ENCODE peak calls at places on chromosomes 12 and 14, in ten cellular contexts. L, F, S, A, I, H, G, U, D and C are unnamed samples.

GRCh38 chr14:91311284-91311662 is 66.8 kb upstream of the GPR68 start:
- DNase-seq in L (no peak), F (no peak), S (no peak), A (no peak), I (peak; percentile 63), H (peak; percentile 26), G (peak; percentile 55), U (no peak), D (no peak), C (no peak)

GRCh38 chr12:117805865-117806264 is 162.9 kb downstream of the KSR2 start:
- DNase-seq in L (no peak), F (no peak), S (no peak), A (no peak), I (no peak), H (no peak), G (no peak), U (no peak), D (no peak), C (no peak)

GRCh38 chr12:6332459-6332858 is 9.4 kb downstream of the TNFRSF1A start:
- DNase-seq in L (no peak), F (no peak), S (no peak), A (no peak), I (no peak), H (no peak), G (no peak), U (no peak), D (no peak), C (no peak)

GRCh38 chr12:69570545-69571399 is 14.5 kb upstream of the CCT2 start:
- DNase-seq in L (peak; percentile 29), F (peak; percentile 38), S (peak; percentile 54), A (no peak), I (peak; percentile 58), H (peak; percentile 63), G (peak; percentile 46), U (peak; percentile 66), D (no peak), C (no peak)

GRCh38 chr12:92408072-92408900 is 262.6 kb upstream of the BTG1 start:
- DNase-seq in L (peak; percentile 33), F (no peak), S (peak; percentile 4), A (no peak), I (peak; percentile 53), H (peak; percentile 41), G (peak; percentile 56), U (peak; percentile 40), D (peak; percentile 69), C (no peak)

GRCh38 chr14:75170797-75171196 is 5.6 kb downstream of the TMED10 start:
- DNase-seq in L (no peak), F (no peak), S (no peak), A (no peak), I (no peak), H (no peak), G (no peak), U (no peak), D (no peak), C (no peak)

GRCh38 chr12:102629262-102629888 is 149.0 kb upstream of the IGF1 start:
- DNase-seq in L (no peak), F (no peak), S (no peak), A (no peak), I (no peak), H (no peak), G (no peak), U (no peak), D (no peak), C (no peak)

GRCh38 chr12:117328556-117329100 is 32.8 kb downstream of the NOS1 start:
- DNase-seq in L (no peak), F (no peak), S (no peak), A (no peak), I (no peak), H (no peak), G (no peak), U (no peak), D (no peak), C (no peak)

DNA sequence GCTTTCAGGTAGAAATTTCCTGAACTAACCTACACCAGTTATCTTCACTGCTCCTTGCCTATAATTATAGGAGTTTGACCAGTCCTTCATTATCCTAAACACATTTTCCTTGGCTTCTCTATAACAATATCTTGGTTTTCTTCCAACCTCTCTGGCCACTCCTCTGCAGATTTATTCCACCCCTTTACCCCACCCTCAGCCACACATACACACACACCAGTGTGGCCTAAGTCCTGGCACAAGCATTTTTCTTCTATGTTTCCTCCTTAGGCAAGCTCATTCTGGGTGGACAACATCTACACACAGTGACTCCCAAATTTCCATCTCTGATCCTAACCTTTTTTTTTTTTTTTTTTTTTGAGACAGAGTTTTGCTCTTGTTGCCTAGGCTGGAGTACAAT is 25.1 kb downstream of the CDK17 start:
- DNase-seq in L (no peak), F (no peak), S (no peak), A (no peak), I (peak; percentile 59), H (no peak), G (peak; percentile 33), U (no peak), D (no peak), C (no peak)
- H3K4me1 ChIP-seq in L (no peaks in the 10 kb centered on the region), F (peaks cover 6% of the 10 kb centered on the region), S (peaks cover 6% of the 10 kb centered on the region), A (peaks cover 26% of the 10 kb centered on the region), I (peaks cover 10% of the 10 kb centered on the region), H (peaks cover 23% of the 10 kb centered on the region), G (peaks cover 14% of the 10 kb centered on the region), U (no peaks in the 10 kb centered on the region), D (no peaks in the 10 kb centered on the region), C (peaks cover 86% of the 10 kb centered on the region)

DNA sequence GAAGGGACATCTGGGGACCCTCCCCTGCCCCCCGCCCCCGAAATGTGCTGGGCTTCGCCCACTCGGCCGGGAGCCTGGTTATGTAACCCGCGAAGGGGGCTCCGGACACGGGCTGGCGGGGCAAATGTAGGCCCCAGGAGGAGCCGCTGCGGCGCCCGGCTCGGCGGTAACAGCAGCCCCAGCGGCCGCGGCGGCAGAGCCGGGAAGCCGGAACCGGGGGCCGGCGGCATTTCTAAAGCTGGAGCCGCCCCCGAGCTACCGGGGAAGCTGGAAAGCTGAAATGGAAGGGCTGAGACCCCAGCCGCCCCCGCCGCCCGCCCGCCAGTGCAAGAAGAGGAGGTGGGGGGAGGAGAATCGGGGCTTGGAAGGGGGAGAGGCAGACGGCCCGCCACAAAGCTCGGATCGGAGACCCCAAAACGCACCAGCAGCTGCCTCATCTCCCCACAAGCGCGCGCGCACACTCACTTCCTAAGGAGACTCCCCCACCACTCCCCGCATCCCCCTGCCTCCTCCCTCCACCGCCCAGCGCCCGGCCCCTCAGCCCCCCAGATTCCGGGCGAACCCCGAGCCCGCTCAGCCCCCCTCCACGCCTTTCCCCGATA is 1.5 kb downstream of the KDM2B start:
- DNase-seq in L (no peak), F (peak; percentile 62), S (no peak), A (peak; percentile 68), I (peak; percentile 60), H (peak; percentile 70), G (peak; percentile 54), U (no peak), D (peak; percentile 46), C (no peak)
- H3K4me1 ChIP-seq in L (peaks cover 4% of the 10 kb centered on the region), F (peaks cover 13% of the 10 kb centered on the region), S (peaks cover 62% of the 10 kb centered on the region), A (peaks cover 32% of the 10 kb centered on the region), I (peaks cover 5% of the 10 kb centered on the region), H (peaks cover 56% of the 10 kb centered on the region), G (peaks cover 18% of the 10 kb centered on the region), U (peaks cover 29% of the 10 kb centered on the region), D (peaks cover 9% of the 10 kb centered on the region), C (peaks cover 62% of the 10 kb centered on the region)

GRCh38 chr14:68266998-68267397 is 447.4 kb downstream of the RAD51B start:
- DNase-seq in L (no peak), F (no peak), S (no peak), A (no peak), I (no peak), H (no peak), G (no peak), U (no peak), D (no peak), C (no peak)

GRCh38 chr14:68261092-68261842 is 441.7 kb downstream of the RAD51B start:
- DNase-seq in L (peak; percentile 54), F (no peak), S (no peak), A (no peak), I (no peak), H (no peak), G (no peak), U (no peak), D (no peak), C (no peak)

GRCh38 chr14:68260121-68260520 is 440.5 kb downstream of the RAD51B start:
- DNase-seq in L (no peak), F (no peak), S (no peak), A (no peak), I (no peak), H (no peak), G (no peak), U (no peak), D (no peak), C (no peak)

GRCh38 chr14:68263563-68264350 is 444.2 kb downstream of the RAD51B start:
- DNase-seq in L (no peak), F (no peak), S (no peak), A (no peak), I (no peak), H (no peak), G (no peak), U (no peak), D (no peak), C (no peak)

DNA sequence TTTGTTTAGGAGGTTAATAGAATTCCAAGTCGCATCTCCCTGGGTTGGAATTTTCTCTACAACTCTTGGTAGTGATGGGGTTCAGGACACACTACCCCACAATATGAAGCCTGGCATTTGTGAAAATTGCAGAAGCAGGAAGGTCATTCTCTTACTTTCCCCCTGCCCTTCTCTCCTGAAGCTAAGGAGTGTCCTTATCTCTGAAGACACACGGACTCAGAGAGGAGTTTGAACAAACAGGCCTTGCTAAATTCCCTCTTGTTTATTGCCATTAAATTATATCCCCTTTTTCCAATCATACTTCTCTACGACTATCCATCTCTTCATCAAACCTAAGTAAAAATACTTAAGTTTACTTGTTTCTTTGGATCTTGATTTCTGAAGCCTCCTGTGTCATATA is 443.0 kb downstream of the RAD51B start:
- DNase-seq in L (no peak), F (no peak), S (no peak), A (no peak), I (no peak), H (no peak), G (no peak), U (no peak), D (no peak), C (no peak)
- H3K4me1 ChIP-seq in L (peaks cover 11% of the 10 kb centered on the region), F (peaks cover 6% of the 10 kb centered on the region), S (peaks cover 6% of the 10 kb centered on the region), A (no peaks in the 10 kb centered on the region), I (peaks cover 2% of the 10 kb centered on the region), H (no peaks in the 10 kb centered on the region), G (no peaks in the 10 kb centered on the region), U (no peaks in the 10 kb centered on the region), D (peaks cover 27% of the 10 kb centered on the region), C (peaks cover 16% of the 10 kb centered on the region)

DNA sequence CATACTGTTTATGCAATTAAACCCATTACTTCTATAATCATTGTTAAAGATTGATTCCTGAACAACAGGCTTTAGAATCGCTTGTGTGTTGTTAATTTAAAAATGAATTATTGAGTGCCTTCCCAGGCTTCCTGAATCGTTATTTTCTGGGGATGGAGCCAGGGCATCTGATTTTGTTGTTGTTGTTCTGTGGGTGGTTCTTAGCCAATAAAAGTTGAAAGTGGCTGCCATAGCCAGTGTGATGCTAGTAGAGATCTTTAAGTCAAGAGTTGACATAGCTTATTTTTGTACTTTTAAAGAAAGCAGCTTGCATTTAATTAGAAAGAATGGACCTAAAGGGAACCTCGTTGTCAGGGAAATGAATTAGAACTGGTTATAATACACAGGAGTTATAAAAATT is 6.4 kb downstream of the GOLGA5 start:
- DNase-seq in L (no peak), F (no peak), S (no peak), A (no peak), I (no peak), H (no peak), G (no peak), U (no peak), D (no peak), C (no peak)
- H3K4me1 ChIP-seq in L (no peaks in the 10 kb centered on the region), F (peaks cover 8% of the 10 kb centered on the region), S (peaks cover 61% of the 10 kb centered on the region), A (peaks cover 26% of the 10 kb centered on the region), I (no peaks in the 10 kb centered on the region), H (peaks cover 22% of the 10 kb centered on the region), G (peaks cover 8% of the 10 kb centered on the region), U (peaks cover 5% of the 10 kb centered on the region), D (no peaks in the 10 kb centered on the region), C (peaks cover 17% of the 10 kb centered on the region)

GRCh38 chr14:68936980-68937379 is 42.1 kb downstream of the ACTN1 start:
- DNase-seq in L (no peak), F (no peak), S (no peak), A (no peak), I (no peak), H (no peak), G (no peak), U (no peak), D (no peak), C (no peak)
- H3K4me1 ChIP-seq in L (peaks cover 6% of the 10 kb centered on the region), F (peaks cover 36% of the 10 kb centered on the region), S (peaks cover 71% of the 10 kb centered on the region), A (peaks cover 33% of the 10 kb centered on the region), I (peaks cover 26% of the 10 kb centered on the region), H (no peaks in the 10 kb centered on the region), G (peaks cover 41% of the 10 kb centered on the region), U (peaks cover 56% of the 10 kb centered on the region), D (peaks cover 5% of the 10 kb centered on the region), C (peaks cover 100% of the 10 kb centered on the region)